ENCODE peak calls at places on chromosomes 1 and 21, in ten cellular contexts. J is GM06990; V is spleen; X is NB4; S is activated CD8-positive, alpha-beta memory T cell treated with anti-CD3 and anti-CD28 coated beads for 48 hours; K is HFFc6; M is coronary artery; E is LoVo; Q is DMS153; W is GM03348. R is an unnamed sample.

GRCh38 chr21:39616373-39616772 is 3.6 kb downstream of the B3GALT5 start:
- DNase-seq in J (no peak), V (no peak), X (no peak), S (no peak), K (no peak), M (no peak), E (peak; percentile 41), Q (no peak), W (no peak), R (no peak)

GRCh38 chr1:159946242-159947187 is 1.1 kb upstream of the IGSF9 start:
- DNase-seq in J (no peak), V (peak; percentile 15), X (no peak), S (no peak), K (no peak), M (peak; percentile 64), E (no peak), Q (no peak), W (no peak), R (no peak)

GRCh38 chr1:111203681-111204210 is 3.3 kb upstream of the DENND2D start:
- DNase-seq in J (peak; percentile 93), V (peak; percentile 99), X (peak; percentile 98), S (peak; percentile 67), K (no peak), M (no peak), E (peak; percentile 72), Q (peak; percentile 48), W (peak; percentile 70), R (peak; percentile 85)

GRCh38 chr1:12244585-12244984 is 14.8 kb downstream of the VPS13D start:
- DNase-seq in J (no peak), V (no peak), X (no peak), S (no peak), K (no peak), M (no peak), E (no peak), Q (no peak), W (no peak), R (no peak)

GRCh38 chr1:18922848-18923475 is 20.6 kb upstream of the ALDH4A1 start:
- DNase-seq in J (no peak), V (no peak), X (peak; percentile 69), S (no peak), K (no peak), M (no peak), E (no peak), Q (no peak), W (no peak), R (no peak)

GRCh38 chr1:70392626-70393025 is 18.4 kb upstream of the CTH start:
- DNase-seq in J (no peak), V (no peak), X (no peak), S (no peak), K (no peak), M (no peak), E (no peak), Q (no peak), W (no peak), R (no peak)

GRCh38 chr1:7341145-7341900 is 429.8 kb upstream of the VAMP3 start:
- DNase-seq in J (no peak), V (no peak), X (no peak), S (no peak), K (no peak), M (no peak), E (no peak), Q (peak; percentile 49), W (no peak), R (peak; percentile 51)

GRCh38 chr1:227318852-227319607 is 738 bp upstream of the CDC42BPA start:
- DNase-seq in J (no peak), V (no peak), X (peak; percentile 22), S (no peak), K (peak; percentile 61), M (peak; percentile 77), E (no peak), Q (peak; percentile 63), W (peak; percentile 63), R (peak; percentile 46)

R was measured in left cardiac atrium.